ENCODE peak calls at places on chromosomes 1 and 21, in nine cellular contexts. H, N, B, W, A, P, D, U and I are unnamed samples.

GRCh38 chr1:117167402-117167801 is 43.3 kb downstream of the VTCN1 start:
- DNase-seq in P (no peak), N (no peak), B (no peak), H (no peak), W (no peak), D (no peak), A (no peak), U (no peak), I (no peak)

GRCh38 chr21:23307065-23307464 is 2300.2 kb downstream of the MRPL39 start:
- DNase-seq in D (no peak), N (no peak), W (no peak), U (no peak), B (no peak), P (no peak), H (no peak), A (no peak), I (no peak)

GRCh38 chr1:1347663-1348419 is 1.4 kb downstream of the DVL1 start:
- DNase-seq in W (no peak), A (no peak), P (peak; percentile 49), U (no peak), H (no peak), D (peak; percentile 88), N (peak; percentile 71), B (no peak), I (no peak)

GRCh38 chr1:43251024-43251423 is 18.8 kb upstream of the TMEM125 start:
- DNase-seq in U (no peak), A (no peak), W (no peak), H (no peak), D (no peak), P (no peak), N (no peak), B (no peak), I (no peak)

GRCh38 chr1:170134126-170134525 is 11.6 kb upstream of the NTMT2 start:
- DNase-seq in U (no peak), D (no peak), W (no peak), N (no peak), P (no peak), H (no peak), A (no peak), B (peak; percentile 32), I (no peak)

GRCh38 chr1:227778401-227778947 is 37.0 kb upstream of the PRSS38 start:
- DNase-seq in P (no peak), W (no peak), H (no peak), D (no peak), B (no peak), A (peak; percentile 5), U (no peak), N (no peak), I (no peak)

GRCh38 chr1:240363315-240363714 is 248.6 kb downstream of the GREM2 start:
- DNase-seq in P (no peak), H (no peak), A (no peak), W (no peak), D (no peak), N (no peak), U (no peak), B (no peak), I (no peak)

GRCh38 chr1:111576547-111576946 is 43.0 kb upstream of the RAP1A start:
- DNase-seq in W (no peak), H (peak; percentile 7), U (no peak), B (no peak), D (no peak), A (no peak), P (no peak), N (no peak), I (no peak)

GRCh38 chr1:226097866-226098625 is 35.5 kb downstream of the H3-3A start:
- DNase-seq in W (no peak), U (peak; percentile 85), D (no peak), H (no peak), B (no peak), P (no peak), N (no peak), A (no peak), I (no peak)

GRCh38 chr1:229133151-229133550 is 137.8 kb upstream of the RAB4A start:
- DNase-seq in A (no peak), P (no peak), H (no peak), N (no peak), D (no peak), W (no peak), B (no peak), U (no peak), I (no peak)

GRCh38 chr1:202349263-202349928 is 897 bp downstream of the PPP1R12B start:
- DNase-seq in D (no peak), B (no peak), N (no peak), U (no peak), P (no peak), H (no peak), W (no peak), A (no peak), I (no peak)

GRCh38 chr1:179547021-179547535 is 28.7 kb downstream of the NPHS2 start:
- DNase-seq in B (no peak), W (no peak), P (no peak), H (no peak), A (no peak), D (no peak), U (no peak), N (no peak), I (no peak)